ENCODE peak calls at places on chromosomes 4 and X, in six cellular contexts. B is neural progenitor cell, E is GM12878, J is hepatocyte, A is H1, Z is astrocyte. G is an unnamed sample.
A peak's percentile ranks its signal among the peaks of the same experiment; 100 is the strongest.

GRCh38 chrX:50497067-50497466 is 26.4 kb upstream of the DGKK start:
- DNase-seq in B (peak; percentile 48), E (no peak), J (no peak), A (no peak), Z (no peak), G (no peak)

GRCh38 chrX:106144755-106145639 is 23.1 kb upstream of the PWWP3B start:
- DNase-seq in B (no peak), E (no peak), J (peak; percentile 4), A (no peak), Z (no peak), G (no peak)

GRCh38 chr4:135122457-135122856 is 920.9 kb upstream of the PABPC4L start:
- DNase-seq in B (no peak), E (no peak), J (no peak), A (no peak), Z (no peak), G (no peak)

GRCh38 chrX:150476183-150476699 is 92.2 kb upstream of the MTM1 start:
- DNase-seq in B (no peak), E (no peak), J (no peak), A (no peak), Z (peak; percentile 15), G (no peak)

GRCh38 chrX:108945883-108946523 is 209.6 kb upstream of the IRS4 start:
- DNase-seq in B (no peak), E (no peak), J (no peak), A (no peak), Z (no peak), G (no peak)

GRCh38 chr4:25857851-25858400 is 4.9 kb downstream of the SEL1L3 start:
- DNase-seq in B (no peak), E (no peak), J (no peak), A (no peak), Z (no peak), G (no peak)

GRCh38 chr4:169133932-169134331 is 123.9 kb upstream of the CBR4 start:
- DNase-seq in B (no peak), E (no peak), J (peak; percentile 37), A (no peak), Z (no peak), G (no peak)

GRCh38 chrX:110133735-110134370 is 130.9 kb downstream of the TMEM164 start:
- DNase-seq in B (no peak), E (no peak), J (no peak), A (no peak), Z (no peak), G (no peak)

GRCh38 chr4:80235451-80235850 is 31.0 kb upstream of the FGF5 start:
- DNase-seq in B (no peak), E (no peak), J (no peak), A (no peak), Z (peak; percentile 60), G (peak; percentile 63)

GRCh38 chr4:109375778-109376414 is 57.7 kb upstream of the SEC24B start:
- DNase-seq in B (no peak), E (no peak), J (no peak), A (no peak), Z (no peak), G (no peak)

GRCh38 chr4:135724426-135724825 is 1522.8 kb upstream of the PABPC4L start:
- DNase-seq in B (no peak), E (no peak), J (no peak), A (no peak), Z (peak; percentile 3), G (no peak)

GRCh38 chr4:108171541-108172230 is 3.0 kb upstream of the LEF1 start:
- DNase-seq in B (peak; percentile 65), E (no peak), J (no peak), A (no peak), Z (no peak), G (no peak)
- TF ChIP-seq EZH2 in B (peak; percentile 9), E (no peak), J (peak; percentile 72), A (peak; percentile 42), Z (peak; percentile 66), G (no peak)

DNA sequence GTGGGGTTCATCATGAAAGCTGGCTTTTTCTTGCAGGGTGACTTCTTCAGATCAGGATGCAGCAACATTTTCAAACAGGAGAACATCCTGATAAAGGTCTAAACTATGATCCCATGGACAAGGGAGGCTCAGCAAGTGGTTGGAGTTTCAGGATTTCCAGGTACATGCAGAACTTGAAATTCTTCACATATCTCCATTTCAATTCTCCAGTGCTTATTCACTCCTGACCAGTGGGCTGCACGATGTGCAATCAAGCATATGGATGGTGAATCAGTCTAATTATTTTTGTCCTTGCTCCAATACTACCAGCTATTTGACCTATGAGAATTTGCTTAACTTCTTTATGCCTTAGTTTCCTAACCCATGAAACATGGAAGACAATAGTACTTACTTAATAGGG is 92.6 kb downstream of the HPGD start:
- DNase-seq in B (no peak), E (no peak), J (no peak), A (no peak), Z (peak; percentile 59), G (peak; percentile 30)
- H3K27ac ChIP-seq in B (no peak overlapping the region), E (no peak overlapping the region), J (no peak overlapping the region), A (no peak overlapping the region), Z (no peak overlapping the region), G (no peak overlapping the region)

DNA sequence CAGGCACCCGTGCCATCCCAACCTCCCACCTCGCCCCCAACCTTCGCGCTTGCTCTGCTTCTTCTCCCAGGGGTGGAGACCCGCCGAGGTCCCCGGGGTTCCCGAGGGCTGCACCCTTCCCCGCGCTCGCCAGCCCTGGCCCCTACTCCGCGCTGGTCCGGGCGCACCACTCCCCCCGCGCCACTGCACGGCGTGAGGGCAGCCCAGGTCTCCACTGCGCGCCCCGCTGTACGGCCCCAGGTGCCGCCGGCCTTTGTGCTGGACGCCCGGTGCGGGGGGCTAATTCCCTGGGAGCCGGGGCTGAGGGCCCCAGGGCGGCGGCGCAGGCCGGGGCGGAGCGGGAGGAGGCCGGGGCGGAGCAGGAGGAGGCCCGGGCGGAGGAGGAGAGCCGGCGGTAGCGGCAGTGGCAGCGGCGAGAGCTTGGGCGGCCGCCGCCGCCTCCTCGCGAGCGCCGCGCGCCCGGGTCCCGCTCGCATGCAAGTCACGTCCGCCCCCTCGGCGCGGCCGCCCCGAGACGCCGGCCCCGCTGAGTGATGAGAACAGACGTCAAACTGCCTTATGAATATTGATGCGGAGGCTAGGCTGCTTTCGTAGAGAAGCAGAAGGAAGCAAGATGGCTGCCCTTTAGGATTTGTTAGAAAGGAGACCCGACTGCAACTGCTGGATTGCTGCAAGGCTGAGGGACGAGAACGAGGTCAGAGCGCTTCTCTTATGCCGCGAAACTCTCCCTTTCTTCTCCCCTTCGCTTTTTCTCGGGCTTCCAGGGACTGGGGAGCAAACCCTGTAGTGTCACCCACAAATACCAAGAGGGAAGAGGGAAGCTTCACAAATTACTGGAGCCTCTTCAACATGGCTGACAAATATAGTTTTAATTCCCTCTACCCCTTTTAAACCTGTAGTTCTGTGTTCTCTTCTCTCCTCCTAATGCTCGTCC is at the start of gene TET2:
- DNase-seq in B (peak; percentile 79), E (peak; percentile 74), J (peak; percentile 87), A (no peak), Z (peak; percentile 78), G (peak; percentile 91)
- TF ChIP-seq EZH2 in B (no peak), E (no peak), J (no peak), A (peak; percentile 45), Z (no peak), G (no peak)

DNA sequence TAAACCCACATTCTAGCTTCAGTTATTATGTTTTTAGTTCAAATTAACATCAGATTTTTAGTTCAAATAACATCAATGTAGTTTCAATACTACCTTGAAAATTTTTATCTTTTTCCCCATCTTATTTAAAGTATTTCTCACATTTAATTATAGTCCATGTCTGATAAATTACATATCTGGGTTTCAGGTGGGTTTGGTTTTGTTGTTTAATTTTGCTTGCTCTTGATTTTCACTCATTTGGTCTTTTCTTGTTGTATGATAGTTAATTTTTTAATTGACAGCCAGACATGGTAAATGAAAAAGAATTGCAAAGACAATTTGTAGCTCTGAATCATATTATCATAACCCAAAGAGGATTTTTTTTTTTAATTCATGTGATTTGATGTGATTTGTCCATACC is 41.9 kb downstream of the GYG2 start:
- DNase-seq in B (no peak), E (no peak), J (no peak), A (no peak), Z (no peak), G (no peak)
- H3K27ac ChIP-seq in B (no peak overlapping the region), E (no peak overlapping the region), J (no peak overlapping the region), A (no peak overlapping the region), Z (no peak overlapping the region), G (no peak overlapping the region)

GRCh38 chr4:824461-825062 is 1.4 kb downstream of the CPLX1 start:
- DNase-seq in B (peak; percentile 27), E (no peak), J (no peak), A (no peak), Z (no peak), G (no peak)

GRCh38 chr4:823761-824460 is 2.0 kb downstream of the CPLX1 start:
- DNase-seq in B (peak; percentile 30), E (no peak), J (no peak), A (no peak), Z (no peak), G (no peak)

GRCh38 chr4:826508-827208 is 729 bp upstream of the CPLX1 start:
- DNase-seq in B (peak; percentile 65), E (no peak), J (peak; percentile 36), A (no peak), Z (no peak), G (no peak)

GRCh38 chr4:825969-826330 is at the start of gene CPLX1:
- DNase-seq in B (peak; percentile 65), E (no peak), J (peak; percentile 84), A (no peak), Z (no peak), G (peak; percentile 67)

DNA sequence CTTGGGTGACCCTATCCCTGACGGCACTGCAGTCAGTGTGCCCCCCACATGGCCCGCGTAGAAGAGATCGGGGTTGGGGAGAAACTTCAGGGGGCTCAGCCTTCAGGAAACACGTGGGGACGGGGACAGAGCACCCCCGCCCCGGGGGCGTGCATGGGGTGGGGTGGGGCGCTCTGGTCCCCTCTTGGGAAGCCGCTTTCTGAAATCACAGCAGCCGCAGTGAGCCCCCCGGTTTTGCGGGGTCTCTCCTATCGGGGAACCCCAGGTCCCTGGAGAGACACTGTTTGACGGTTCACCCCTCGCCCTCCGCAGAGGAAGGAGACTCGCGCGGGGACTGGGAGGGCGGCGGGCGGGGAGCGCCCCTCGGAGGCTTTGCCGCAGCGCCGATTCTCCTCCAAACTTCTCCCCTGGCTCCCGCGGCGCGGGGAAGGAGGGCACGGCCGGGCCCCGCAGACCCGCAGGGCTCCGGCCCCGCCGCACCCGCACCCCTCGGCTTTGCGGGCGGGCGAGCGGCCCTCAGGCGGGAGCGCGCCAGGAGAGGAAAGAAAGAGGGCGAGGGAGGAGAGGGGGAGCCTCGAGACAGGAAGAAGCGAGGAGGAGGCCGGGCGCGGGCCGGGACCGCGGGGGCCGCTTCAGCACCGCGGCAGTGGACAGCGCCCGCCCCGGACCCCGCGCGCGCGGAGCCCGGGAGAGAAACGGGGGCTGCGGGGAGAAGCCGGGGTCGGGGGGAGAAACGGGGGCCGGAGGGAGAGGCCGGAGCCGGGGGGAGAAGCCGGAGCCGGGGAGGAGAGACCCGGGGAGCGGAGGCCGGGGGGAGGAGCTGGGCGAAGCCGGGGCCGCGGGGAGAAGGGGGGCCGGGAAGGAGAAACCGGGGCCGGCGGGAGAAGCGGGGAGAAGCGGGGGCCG is 613 bp downstream of the CPLX1 start:
- DNase-seq in B (peak; percentile 79), E (no peak), J (peak; percentile 68), A (no peak), Z (no peak), G (peak; percentile 43)
- TF ChIP-seq EZH2 in B (peak; percentile 92), E (no peak), J (peak; percentile 84), A (peak; percentile 75), Z (peak; percentile 90), G (no peak)

GRCh38 chr4:67020079-67020807 is 525.1 kb downstream of the CENPC start:
- DNase-seq in B (no peak), E (no peak), J (no peak), A (no peak), Z (peak; percentile 40), G (no peak)
- H3K27ac ChIP-seq in B (no peak overlapping the region), E (no peak overlapping the region), J (no peak overlapping the region), A (no peak overlapping the region), Z (peak overlapping the region; percentile 47), G (no peak overlapping the region)

G was measured in GM23248.